ENCODE peak calls at places on chromosomes 16 and 17, in ten cellular contexts. R, M, P, J, G, Q, A, E, U and D are unnamed samples.

GRCh38 chr17:17849863-17850373 is 13.1 kb upstream of the SREBF1 start:
- DNase-seq in R (no peak), M (peak; percentile 59), P (no peak), J (peak; percentile 55), G (peak; percentile 28), Q (peak; percentile 75), A (peak; percentile 59), E (no peak), U (peak; percentile 46), D (no peak)

GRCh38 chr16:66205287-66206167 is 161.0 kb upstream of the CDH5 start:
- DNase-seq in R (peak; percentile 57), M (no peak), P (no peak), J (no peak), G (no peak), Q (no peak), A (no peak), E (peak; percentile 8), U (no peak), D (no peak)

GRCh38 chr16:4205971-4206370 is 35.9 kb downstream of the SRL start:
- DNase-seq in R (no peak), M (no peak), P (no peak), J (no peak), G (no peak), Q (no peak), A (no peak), E (no peak), U (no peak), D (no peak)

GRCh38 chr17:81867952-81868673 is 3.0 kb downstream of the ARHGDIA start:
- DNase-seq in R (no peak), M (no peak), P (peak; percentile 21), J (no peak), G (no peak), Q (no peak), A (no peak), E (no peak), U (no peak), D (no peak)

GRCh38 chr17:30104575-30105339 is 11.9 kb upstream of the NSRP1 start:
- DNase-seq in R (peak; percentile 67), M (peak; percentile 82), P (peak; percentile 68), J (peak; percentile 41), G (peak; percentile 89), Q (peak; percentile 92), A (peak; percentile 75), E (peak; percentile 89), U (peak; percentile 58), D (no peak)

GRCh38 chr17:81433656-81434055 is 38.4 kb downstream of the BAHCC1 start:
- DNase-seq in R (no peak), M (no peak), P (no peak), J (no peak), G (no peak), Q (no peak), A (no peak), E (no peak), U (no peak), D (no peak)

GRCh38 chr17:33653389-33653788 is 360.3 kb upstream of the ASIC2 start:
- DNase-seq in R (no peak), M (no peak), P (no peak), J (no peak), G (no peak), Q (peak; percentile 19), A (no peak), E (no peak), U (no peak), D (no peak)

GRCh38 chr16:49952386-49952785 is 72.6 kb upstream of the CNEP1R1 start:
- DNase-seq in R (peak; percentile 24), M (no peak), P (peak; percentile 38), J (no peak), G (no peak), Q (peak; percentile 40), A (no peak), E (no peak), U (no peak), D (no peak)

GRCh38 chr17:6823011-6823442 is 8.5 kb downstream of the TEKT1 start:
- DNase-seq in R (peak; percentile 81), M (no peak), P (peak; percentile 88), J (no peak), G (no peak), Q (no peak), A (no peak), E (no peak), U (no peak), D (no peak)

GRCh38 chr17:50049636-50050035 is 6.3 kb upstream of the ITGA3 start:
- DNase-seq in R (no peak), M (no peak), P (peak; percentile 49), J (no peak), G (no peak), Q (no peak), A (no peak), E (no peak), U (no peak), D (no peak)

GRCh38 chr17:75475851-75476250 is 19.4 kb downstream of the TMEM94 start:
- DNase-seq in R (no peak), M (no peak), P (no peak), J (no peak), G (no peak), Q (no peak), A (peak; percentile 75), E (no peak), U (peak; percentile 58), D (no peak)

GRCh38 chr17:76467366-76467765 is at the start of gene AANAT:
- DNase-seq in R (no peak), M (no peak), P (no peak), J (no peak), G (no peak), Q (peak; percentile 24), A (no peak), E (no peak), U (no peak), D (no peak)

GRCh38 chr16:30068750-30069574 is 3.4 kb downstream of the ALDOA start:
- DNase-seq in R (peak; percentile 18), M (peak; percentile 46), P (no peak), J (no peak), G (no peak), Q (peak; percentile 63), A (no peak), E (no peak), U (no peak), D (no peak)

GRCh38 chr17:66455022-66455547 is 152.7 kb downstream of the PRKCA start:
- DNase-seq in R (no peak), M (no peak), P (no peak), J (no peak), G (no peak), Q (no peak), A (no peak), E (no peak), U (no peak), D (no peak)

GRCh38 chr16:85289760-85290625 is 177.7 kb upstream of the CIBAR2 start:
- DNase-seq in R (no peak), M (no peak), P (no peak), J (no peak), G (no peak), Q (no peak), A (no peak), E (no peak), U (peak; percentile 26), D (no peak)

GRCh38 chr17:43986225-43986981 is 18.0 kb upstream of the NAGS start:
- DNase-seq in R (no peak), M (no peak), P (no peak), J (no peak), G (no peak), Q (no peak), A (no peak), E (no peak), U (no peak), D (no peak)

GRCh38 chr17:17403899-17404576 is 72.8 kb upstream of the MED9 start:
- DNase-seq in R (no peak), M (no peak), P (no peak), J (no peak), G (peak; percentile 95), Q (no peak), A (no peak), E (no peak), U (no peak), D (peak; percentile 32)

GRCh38 chr16:4624827-4625616 is 396 bp downstream of the MGRN1 start:
- DNase-seq in R (peak; percentile 33), M (peak; percentile 91), P (peak; percentile 37), J (peak; percentile 90), G (no peak), Q (peak; percentile 81), A (peak; percentile 72), E (no peak), U (peak; percentile 53), D (peak; percentile 50)

GRCh38 chr17:51687887-51688286 is 427.5 kb downstream of the UTP18 start:
- DNase-seq in R (no peak), M (no peak), P (no peak), J (no peak), G (no peak), Q (no peak), A (no peak), E (no peak), U (no peak), D (no peak)

GRCh38 chr17:82212331-82213250 is at the start of gene CCDC57:
- DNase-seq in R (peak; percentile 20), M (peak; percentile 91), P (peak; percentile 79), J (peak; percentile 89), G (peak; percentile 27), Q (peak; percentile 76), A (peak; percentile 84), E (peak; percentile 94), U (peak; percentile 72), D (no peak)

GRCh38 chr16:17598968-17599367 is 128.2 kb upstream of the XYLT1 start:
- DNase-seq in R (no peak), M (no peak), P (no peak), J (no peak), G (no peak), Q (no peak), A (no peak), E (no peak), U (no peak), D (no peak)

GRCh38 chr17:45222273-45222993 is 748 bp downstream of the FMNL1 start:
- DNase-seq in R (no peak), M (peak; percentile 58), P (no peak), J (no peak), G (no peak), Q (peak; percentile 47), A (no peak), E (no peak), U (no peak), D (no peak)

GRCh38 chr17:57468932-57469775 is 212.8 kb downstream of the MSI2 start:
- DNase-seq in R (no peak), M (peak; percentile 60), P (no peak), J (no peak), G (peak; percentile 70), Q (no peak), A (no peak), E (no peak), U (no peak), D (no peak)

GRCh38 chr17:81365601-81366585 is 29.4 kb upstream of the BAHCC1 start:
- DNase-seq in R (peak; percentile 94), M (peak; percentile 40), P (peak; percentile 54), J (no peak), G (no peak), Q (no peak), A (no peak), E (no peak), U (no peak), D (no peak)

GRCh38 chr16:88773812-88774291 is 11.2 kb downstream of the PIEZO1 start:
- DNase-seq in R (peak; percentile 23), M (no peak), P (peak; percentile 85), J (no peak), G (no peak), Q (peak; percentile 50), A (peak; percentile 75), E (no peak), U (no peak), D (no peak)

GRCh38 chr16:11112723-11113348 is 143.2 kb downstream of the SOCS1 start:
- DNase-seq in R (peak; percentile 52), M (peak; percentile 73), P (no peak), J (no peak), G (peak; percentile 50), Q (no peak), A (no peak), E (no peak), U (no peak), D (no peak)

GRCh38 chr16:76081936-76082335 is 195.3 kb upstream of the CNTNAP4 start:
- DNase-seq in R (peak; percentile 13), M (peak; percentile 1), P (no peak), J (peak; percentile 1), G (no peak), Q (no peak), A (no peak), E (no peak), U (peak; percentile 39), D (no peak)

GRCh38 chr16:720507-720989 is 398 bp upstream of the ANTKMT start:
- DNase-seq in R (no peak), M (peak; percentile 85), P (peak; percentile 57), J (peak; percentile 76), G (peak; percentile 76), Q (peak; percentile 83), A (peak; percentile 69), E (no peak), U (peak; percentile 76), D (no peak)